ENCODE peak calls at places on chromosomes 2 and 18, in four cellular contexts. J is foreskin fibroblast, C is pancreas, T is NCI-H748 treated with DMSO at 0.1 percent for 48 hours. Q is an unnamed sample.

GRCh38 chr18:60892855-60893254 is 440.4 kb upstream of the CDH20 start:
- DNase-seq in T (no peak), C (no peak), J (peak; percentile 17), Q (no peak)

GRCh38 chr2:71466301-71467179 is 13.2 kb downstream of the DYSF start:
- DNase-seq in J (peak; percentile 10), T (no peak), C (peak; percentile 69), Q (peak; percentile 42)

GRCh38 chr2:44769349-44770005 is 172.0 kb upstream of the SIX3 start:
- DNase-seq in T (peak; percentile 63), C (no peak), J (no peak), Q (no peak)

GRCh38 chr2:233063269-233063975 is 3.3 kb downstream of the INPP5D start:
- DNase-seq in C (peak; percentile 36), T (no peak), J (no peak), Q (no peak)

GRCh38 chr2:57696016-57696415 is 350.6 kb upstream of the VRK2 start:
- DNase-seq in T (no peak), J (no peak), C (no peak), Q (peak; percentile 33)

GRCh38 chr18:44039826-44040225 is 640.9 kb upstream of the SETBP1 start:
- DNase-seq in T (no peak), C (no peak), J (no peak), Q (no peak)

GRCh38 chr2:23204650-23205049 is 180.3 kb upstream of the KLHL29 start:
- DNase-seq in C (no peak), J (no peak), T (no peak), Q (no peak)

GRCh38 chr2:54423213-54423612 is 32.9 kb upstream of the SPTBN1 start:
- DNase-seq in J (no peak), T (no peak), C (no peak), Q (no peak)

GRCh38 chr2:3535794-3536681 is 16.7 kb upstream of the ADI1 start:
- DNase-seq in J (peak; percentile 82), C (peak; percentile 59), T (no peak), Q (no peak)

GRCh38 chr2:201279079-201279478 is 18.7 kb downstream of the CASP8 start:
- DNase-seq in T (no peak), C (no peak), J (no peak), Q (no peak)

GRCh38 chr2:62774555-62775366 is 69.2 kb downstream of the EHBP1 start:
- DNase-seq in T (peak; percentile 2), C (no peak), J (peak; percentile 30), Q (peak; percentile 23)

GRCh38 chr18:23401400-23402347 is 51.4 kb upstream of the RIOK3 start:
- DNase-seq in J (peak; percentile 69), C (no peak), T (no peak), Q (no peak)

GRCh38 chr2:231397011-231397927 is 1.8 kb downstream of the B3GNT7 start:
- DNase-seq in C (no peak), J (no peak), T (no peak), Q (no peak)

GRCh38 chr2:8669157-8669852 is 12.6 kb upstream of the ID2 start:
- DNase-seq in T (no peak), J (no peak), C (no peak), Q (no peak)

GRCh38 chr2:157443795-157444642 is at the start of gene CYTIP:
- DNase-seq in C (no peak), J (no peak), T (no peak), Q (no peak)

GRCh38 chr2:176873403-176873802 is 339.2 kb upstream of the HNRNPA3 start:
- DNase-seq in C (no peak), J (no peak), T (no peak), Q (no peak)

GRCh38 chr18:35713545-35713944 is 132.0 kb downstream of the GALNT1 start:
- DNase-seq in C (no peak), J (peak; percentile 84), T (no peak), Q (no peak)

GRCh38 chr2:172790404-172790803 is 54.8 kb downstream of the RAPGEF4 start:
- DNase-seq in J (peak; percentile 20), C (no peak), T (no peak), Q (no peak)

GRCh38 chr2:154470386-154470785 is 228.1 kb upstream of the KCNJ3 start:
- DNase-seq in C (no peak), J (no peak), T (no peak), Q (no peak)

GRCh38 chr2:222982010-222982908 is 69.7 kb upstream of the KCNE4 start:
- DNase-seq in J (peak; percentile 78), C (no peak), T (peak; percentile 68), Q (peak; percentile 61)

GRCh38 chr2:217807753-217808152 is 195.0 kb downstream of the TNS1 start:
- DNase-seq in J (no peak), T (no peak), C (no peak), Q (no peak)

GRCh38 chr2:88329815-88330603 is 122.5 kb downstream of the FOXI3 start:
- DNase-seq in C (no peak), T (peak; percentile 4), J (peak; percentile 4), Q (peak; percentile 73)

GRCh38 chr2:105852066-105852465 is 107.4 kb downstream of the NCK2 start:
- DNase-seq in C (no peak), T (no peak), J (no peak), Q (no peak)

Q was measured in COR-L47.